ENCODE peak calls at places on chromosome 6, in six cellular contexts. G is neuronal stem cell; M is stimulated activated CD8-positive, alpha-beta memory T cell treated with anti-CD3 and anti-CD28 coated beads, Interleukin-7, amount 100 ng/mL, for 4 hours; A is left cardiac atrium; P is BE2C; Y is HCEC 1CT. Q is an unnamed sample.
A peak's percentile ranks its signal among the peaks of the same experiment; 100 is the strongest.

GRCh38 chr6:96436398-96436797 is 85.2 kb upstream of the UFL1 start:
- DNase-seq in Y (no peak), G (no peak), A (no peak), P (no peak), M (no peak), Q (no peak)

GRCh38 chr6:47700051-47700450 is 1.7 kb downstream of the ADGRF4 start:
- DNase-seq in Y (peak; percentile 58), M (no peak), G (no peak), P (no peak), A (peak; percentile 24), Q (peak; percentile 60)

GRCh38 chr6:136729832-136730231 is 62.4 kb downstream of the MAP3K5 start:
- DNase-seq in A (no peak), G (no peak), P (no peak), Y (no peak), M (no peak), Q (no peak)

GRCh38 chr6:111972714-111973678 is 80.9 kb upstream of the CCN6 start:
- DNase-seq in G (no peak), Y (peak; percentile 94), M (peak; percentile 47), P (no peak), A (peak; percentile 69), Q (no peak)

GRCh38 chr6:84685983-84686584 is 78.3 kb downstream of the TBX18 start:
- DNase-seq in P (peak; percentile 22), Y (peak; percentile 5), M (no peak), G (no peak), A (no peak), Q (no peak)

GRCh38 chr6:101818056-101818455 is 424.5 kb downstream of the GRIK2 start:
- DNase-seq in G (peak; percentile 3), Y (no peak), P (no peak), A (no peak), M (no peak), Q (no peak)

GRCh38 chr6:108873251-108873650 is 25.0 kb downstream of the ARMC2 start:
- DNase-seq in A (no peak), P (no peak), Y (no peak), G (no peak), M (no peak), Q (no peak)

GRCh38 chr6:140915001-140915950 is 1217.4 kb upstream of the GJE1 start:
- DNase-seq in P (no peak), Y (no peak), G (no peak), M (no peak), A (no peak), Q (no peak)

GRCh38 chr6:16637635-16638034 is 123.6 kb downstream of the ATXN1 start:
- DNase-seq in G (no peak), P (no peak), A (no peak), Y (peak; percentile 51), M (no peak), Q (no peak)

GRCh38 chr6:75830959-75831885 is 82.2 kb downstream of the MYO6 start:
- DNase-seq in Y (peak; percentile 68), M (no peak), P (no peak), G (no peak), A (no peak), Q (no peak)

GRCh38 chr6:100479180-100480035 is 14.7 kb upstream of the SIM1 start:
- DNase-seq in Y (peak; percentile 55), G (peak; percentile 41), P (no peak), M (no peak), A (no peak), Q (no peak)

GRCh38 chr6:123997223-123997622 is 193.6 kb downstream of the NKAIN2 start:
- DNase-seq in G (no peak), M (no peak), P (peak; percentile 7), A (peak; percentile 19), Y (no peak), Q (no peak)

GRCh38 chr6:13428528-13429405 is 58.6 kb downstream of the GFOD1 start:
- DNase-seq in G (no peak), P (no peak), Y (no peak), M (no peak), A (no peak), Q (no peak)

GRCh38 chr6:12595161-12595792 is 121.3 kb upstream of the PHACTR1 start:
- DNase-seq in M (no peak), P (peak; percentile 11), G (no peak), A (no peak), Y (peak; percentile 52), Q (no peak)

GRCh38 chr6:96450082-96450759 is 71.4 kb upstream of the UFL1 start:
- DNase-seq in M (no peak), Y (no peak), A (no peak), G (peak; percentile 15), P (no peak), Q (no peak)

GRCh38 chr6:89432875-89433636 is at the start of gene ANKRD6:
- DNase-seq in Y (peak; percentile 3), G (peak; percentile 80), A (peak; percentile 84), M (peak; percentile 81), P (peak; percentile 80), Q (peak; percentile 66)

GRCh38 chr6:81265106-81265505 is 487.4 kb downstream of the TENT5A start:
- DNase-seq in A (peak; percentile 27), P (no peak), M (no peak), G (no peak), Y (peak; percentile 76), Q (no peak)

GRCh38 chr6:159761135-159761872 is 541 bp upstream of the ACAT2 start:
- DNase-seq in M (no peak), Y (peak; percentile 13), A (peak; percentile 37), G (peak; percentile 32), P (peak; percentile 30), Q (peak; percentile 26)

GRCh38 chr6:127464161-127464880 is 5.1 kb upstream of the KIAA0408 start:
- DNase-seq in M (no peak), Y (peak; percentile 76), A (no peak), G (no peak), P (no peak), Q (no peak)

GRCh38 chr6:27873101-27874030 is 38.8 kb downstream of the OR2B2 start:
- DNase-seq in M (peak; percentile 58), Y (peak; percentile 86), P (peak; percentile 60), G (peak; percentile 67), A (peak; percentile 47), Q (peak; percentile 53)

GRCh38 chr6:29112135-29112534 is 4.3 kb downstream of the OR2J3 start:
- DNase-seq in G (no peak), P (no peak), Y (no peak), A (no peak), M (no peak), Q (no peak)

GRCh38 chr6:113347420-113347819 is 509.7 kb upstream of the MARCKS start:
- DNase-seq in A (no peak), P (peak; percentile 23), G (no peak), Y (peak; percentile 38), M (no peak), Q (no peak)

GRCh38 chr6:31125162-31125561 is 4.9 kb upstream of the CDSN start:
- DNase-seq in Y (no peak), M (no peak), A (peak; percentile 49), G (no peak), P (no peak), Q (peak; percentile 78)

GRCh38 chr6:68640506-68640875 is 5.4 kb downstream of the ADGRB3 start:
- DNase-seq in Y (no peak), A (no peak), P (no peak), M (no peak), G (no peak), Q (no peak)

GRCh38 chr6:157139054-157139708 is 184.1 kb downstream of the TMEM242 start:
- DNase-seq in G (no peak), A (no peak), Y (no peak), P (peak; percentile 60), M (no peak), Q (no peak)

GRCh38 chr6:136967874-136968752 is 46.0 kb downstream of the SLC35D3 start:
- DNase-seq in G (peak; percentile 57), A (peak; percentile 66), Y (peak; percentile 59), P (peak; percentile 79), M (peak; percentile 43), Q (peak; percentile 71)

GRCh38 chr6:18147160-18147559 is 7.7 kb downstream of the TPMT start:
- DNase-seq in A (no peak), Y (peak; percentile 72), M (no peak), P (no peak), G (no peak), Q (no peak)

GRCh38 chr6:121135425-121135824 is 198.9 kb downstream of the TBC1D32 start:
- DNase-seq in Y (no peak), A (no peak), G (no peak), M (no peak), P (no peak), Q (no peak)

GRCh38 chr6:137218473-137218916 is 690 bp downstream of the IFNGR1 start:
- DNase-seq in A (no peak), G (peak; percentile 2), P (peak; percentile 27), Y (peak; percentile 37), M (peak; percentile 21), Q (peak; percentile 15)

GRCh38 chr6:786946-787763 is 94.2 kb upstream of the EXOC2 start:
- DNase-seq in P (peak; percentile 32), M (no peak), A (no peak), Y (no peak), G (no peak), Q (no peak)

GRCh38 chr6:32151885-32152311 is at the start of gene PRRT1:
- DNase-seq in P (no peak), A (no peak), Y (no peak), G (no peak), M (no peak), Q (no peak)

GRCh38 chr6:36249010-36249409 is 20.9 kb upstream of the PNPLA1 start:
- DNase-seq in Y (peak; percentile 89), M (no peak), P (no peak), G (no peak), A (no peak), Q (no peak)

GRCh38 chr6:3612341-3613041 is 139.0 kb downstream of the PXDC1 start:
- DNase-seq in P (no peak), Y (peak; percentile 93), G (no peak), A (no peak), M (no peak), Q (peak; percentile 78)

GRCh38 chr6:166604328-166604727 is 17.9 kb upstream of the RAMACL start:
- DNase-seq in M (no peak), Y (no peak), A (no peak), P (no peak), G (no peak), Q (no peak)